ENCODE peak calls at places on chromosome 16, in six cellular contexts. L is NCI-H524; B is effector CD4-positive, alpha-beta T cell; K is upper lobe of right lung; A is C1 segment of cervical spinal cord; P is fibroblast of lung. T is an unnamed sample.

GRCh38 chr16:11135167-11135973 is 120.6 kb downstream of the SOCS1 start:
- DNase-seq in K (no peak), A (no peak), P (no peak), B (no peak), L (peak; percentile 46), T (no peak)

GRCh38 chr16:30095166-30096078 is 591 bp downstream of the YPEL3 start:
- DNase-seq in A (no peak), K (peak; percentile 72), P (no peak), B (no peak), L (no peak), T (no peak)

GRCh38 chr16:11913425-11914079 is 2.2 kb downstream of the GSPT1 start:
- DNase-seq in B (peak; percentile 45), L (no peak), P (peak; percentile 58), A (no peak), K (no peak), T (no peak)

GRCh38 chr16:16036359-16036792 is 87.0 kb downstream of the ABCC1 start:
- DNase-seq in A (no peak), B (no peak), L (no peak), K (peak; percentile 65), P (no peak), T (no peak)

GRCh38 chr16:75931043-75931442 is 204.8 kb upstream of the CPHXL start:
- DNase-seq in K (no peak), L (no peak), B (no peak), A (no peak), P (peak; percentile 86), T (no peak)

GRCh38 chr16:30122621-30123160 is 329 bp downstream of the MAPK3 start:
- DNase-seq in B (no peak), A (no peak), L (no peak), K (no peak), P (no peak), T (no peak)

GRCh38 chr16:3577302-3577752 is at the start of gene NLRC3:
- DNase-seq in A (no peak), B (peak; percentile 32), K (no peak), P (no peak), L (no peak), T (no peak)

GRCh38 chr16:21301168-21301894 is 23.2 kb upstream of the CRYM start:
- DNase-seq in K (peak; percentile 88), B (no peak), A (no peak), L (peak; percentile 72), P (peak; percentile 65), T (peak; percentile 72)

GRCh38 chr16:77191259-77191969 is 424 bp downstream of the MON1B start:
- DNase-seq in A (no peak), L (no peak), P (no peak), K (peak; percentile 71), B (peak; percentile 26), T (no peak)

GRCh38 chr16:55035037-55035436 is 104.4 kb downstream of the IRX5 start:
- DNase-seq in A (no peak), L (peak; percentile 32), P (no peak), B (no peak), K (no peak), T (no peak)

GRCh38 chr16:68363847-68364600 is 53.2 kb downstream of the PRMT7 start:
- DNase-seq in L (no peak), K (no peak), P (no peak), B (no peak), A (no peak), T (no peak)

T was measured in foreskin melanocyte.